ENCODE peak calls at places on chromosomes 6 and 20, in ten cellular contexts. R, O, H, S, D, P, K, B, E and G are unnamed samples.

GRCh38 chr6:81621816-81622395 is 130.6 kb downstream of the TENT5A start:
- DNase-seq in R (no peak), O (no peak), H (no peak), S (no peak), D (no peak), P (no peak), K (no peak), B (no peak), E (no peak), G (no peak)

GRCh38 chr6:30265166-30265565 is 52.0 kb upstream of the TRIM26 start:
- DNase-seq in R (no peak), O (no peak), H (no peak), S (no peak), D (no peak), P (no peak), K (no peak), B (no peak), E (no peak), G (no peak)

GRCh38 chr6:107866606-107867301 is 42.6 kb upstream of the SCML4 start:
- DNase-seq in R (no peak), O (peak), H (no peak), S (no peak), D (no peak), P (peak), K (no peak), B (peak), E (no peak), G (no peak)

GRCh38 chr6:56482525-56482924 is 160.2 kb downstream of the DST start:
- DNase-seq in R (no peak), O (no peak), H (no peak), S (no peak), D (no peak), P (no peak), K (no peak), B (no peak), E (no peak), G (no peak)

GRCh38 chr6:11848852-11849731 is 70.5 kb upstream of the ADTRP start:
- DNase-seq in R (no peak), O (no peak), H (peak), S (no peak), D (no peak), P (no peak), K (no peak), B (no peak), E (no peak), G (no peak)

GRCh38 chr6:137845460-137845859 is 21.6 kb upstream of the TNFAIP3 start:
- DNase-seq in R (no peak), O (no peak), H (no peak), S (no peak), D (no peak), P (no peak), K (no peak), B (no peak), E (no peak), G (no peak)

GRCh38 chr6:50240986-50241385 is 191.3 kb upstream of the DEFB112 start:
- DNase-seq in R (no peak), O (no peak), H (no peak), S (no peak), D (no peak), P (no peak), K (no peak), B (no peak), E (no peak), G (no peak)

GRCh38 chr6:142842423-142843261 is 102.3 kb downstream of the HIVEP2 start:
- DNase-seq in R (no peak), O (no peak), H (no peak), S (peak), D (no peak), P (peak), K (no peak), B (peak), E (no peak), G (no peak)

GRCh38 chr20:19897891-19898290 is 119.3 kb upstream of the NAA20 start:
- DNase-seq in R (no peak), O (no peak), H (no peak), S (no peak), D (no peak), P (no peak), K (no peak), B (no peak), E (no peak), G (no peak)

GRCh38 chr6:129317931-129318820 is 391.8 kb downstream of the ARHGAP18 start:
- DNase-seq in R (peak), O (no peak), H (no peak), S (no peak), D (no peak), P (no peak), K (no peak), B (no peak), E (no peak), G (peak)

GRCh38 chr20:18057106-18057993 is at the start of gene OVOL2:
- DNase-seq in R (no peak), O (no peak), H (no peak), S (no peak), D (peak), P (no peak), K (no peak), B (peak), E (peak), G (peak)

GRCh38 chr6:22821664-22822320 is 252.4 kb downstream of the HDGFL1 start:
- DNase-seq in R (no peak), O (no peak), H (peak), S (no peak), D (no peak), P (no peak), K (no peak), B (no peak), E (no peak), G (no peak)

GRCh38 chr6:121951077-121951476 is 448.4 kb upstream of the HSF2 start:
- DNase-seq in R (no peak), O (no peak), H (no peak), S (no peak), D (no peak), P (no peak), K (no peak), B (no peak), E (no peak), G (no peak)

GRCh38 chr20:12924126-12924525 is 84.6 kb upstream of the SPTLC3 start:
- DNase-seq in R (no peak), O (no peak), H (no peak), S (no peak), D (no peak), P (no peak), K (no peak), B (no peak), E (no peak), G (no peak)

GRCh38 chr6:158047120-158047518 is 65.5 kb downstream of the SYNJ2 start:
- DNase-seq in R (no peak), O (peak), H (no peak), S (peak), D (no peak), P (peak), K (peak), B (no peak), E (peak), G (no peak)

GRCh38 chr6:38804368-38804767 is 89.3 kb downstream of the DNAH8 start:
- DNase-seq in R (no peak), O (no peak), H (no peak), S (no peak), D (no peak), P (no peak), K (no peak), B (no peak), E (no peak), G (no peak)

GRCh38 chr6:108277831-108278230 is 17.0 kb upstream of the SNX3 start:
- DNase-seq in R (no peak), O (no peak), H (no peak), S (no peak), D (no peak), P (no peak), K (no peak), B (no peak), E (no peak), G (no peak)

GRCh38 chr6:127366281-127367022 is 23.0 kb upstream of the ECHDC1 start:
- DNase-seq in R (no peak), O (no peak), H (peak), S (no peak), D (peak), P (no peak), K (no peak), B (no peak), E (no peak), G (no peak)

GRCh38 chr6:34272022-34272926 is 23.5 kb upstream of the SMIM29 start:
- DNase-seq in R (no peak), O (no peak), H (no peak), S (no peak), D (peak), P (no peak), K (no peak), B (no peak), E (peak), G (no peak)

GRCh38 chr20:11499235-11499634 is 418.5 kb upstream of the BTBD3 start:
- DNase-seq in R (no peak), O (no peak), H (no peak), S (no peak), D (no peak), P (no peak), K (no peak), B (no peak), E (no peak), G (no peak)

GRCh38 chr6:54730767-54731665 is 115.6 kb upstream of the FAM83B start:
- DNase-seq in R (no peak), O (no peak), H (no peak), S (no peak), D (no peak), P (no peak), K (no peak), B (no peak), E (no peak), G (no peak)

GRCh38 chr6:31887608-31888007 is 8.8 kb upstream of the SLC44A4 start:
- DNase-seq in R (no peak), O (no peak), H (no peak), S (no peak), D (no peak), P (no peak), K (no peak), B (no peak), E (no peak), G (no peak)

GRCh38 chr6:64774881-64775280 is 932.1 kb downstream of the EYS start:
- DNase-seq in R (no peak), O (no peak), H (no peak), S (no peak), D (no peak), P (no peak), K (no peak), B (no peak), E (no peak), G (no peak)

GRCh38 chr6:65649392-65649791 is 57.6 kb downstream of the EYS start:
- DNase-seq in R (no peak), O (no peak), H (no peak), S (no peak), D (no peak), P (no peak), K (no peak), B (no peak), E (no peak), G (no peak)

GRCh38 chr6:75932067-75932466 is 140.4 kb downstream of the IMPG1 start:
- DNase-seq in R (no peak), O (no peak), H (peak), S (no peak), D (no peak), P (no peak), K (no peak), B (peak), E (no peak), G (peak)

GRCh38 chr6:151209071-151209831 is 30.5 kb upstream of the AKAP12 start:
- DNase-seq in R (no peak), O (no peak), H (no peak), S (no peak), D (no peak), P (no peak), K (no peak), B (no peak), E (no peak), G (no peak)

GRCh38 chr6:73203098-73203497 is 22.2 kb downstream of the KHDC1L start:
- DNase-seq in R (no peak), O (no peak), H (no peak), S (no peak), D (no peak), P (no peak), K (no peak), B (no peak), E (no peak), G (no peak)

GRCh38 chr20:45350217-45350616 is 2.0 kb upstream of the SDC4 start:
- DNase-seq in R (no peak), O (no peak), H (no peak), S (no peak), D (no peak), P (no peak), K (no peak), B (no peak), E (no peak), G (no peak)

GRCh38 chr6:26552640-26553189 is 14.5 kb downstream of the HMGN4 start:
- DNase-seq in R (no peak), O (no peak), H (no peak), S (no peak), D (no peak), P (no peak), K (no peak), B (no peak), E (no peak), G (no peak)

GRCh38 chr6:45647341-45648138 is 269.8 kb upstream of the SUPT3H start:
- DNase-seq in R (no peak), O (no peak), H (no peak), S (no peak), D (no peak), P (no peak), K (no peak), B (no peak), E (no peak), G (no peak)

GRCh38 chr6:145960918-145961604 is 3.1 kb downstream of the SHPRH start:
- DNase-seq in R (no peak), O (no peak), H (no peak), S (no peak), D (no peak), P (no peak), K (no peak), B (no peak), E (no peak), G (no peak)

GRCh38 chr6:101534386-101534785 is 140.9 kb downstream of the GRIK2 start:
- DNase-seq in R (no peak), O (no peak), H (no peak), S (no peak), D (no peak), P (no peak), K (no peak), B (no peak), E (no peak), G (no peak)

GRCh38 chr20:54995021-54995420 is 519.6 kb downstream of the DOK5 start:
- DNase-seq in R (no peak), O (no peak), H (no peak), S (no peak), D (no peak), P (no peak), K (no peak), B (no peak), E (no peak), G (no peak)

GRCh38 chr6:117206951-117207687 is 58.2 kb upstream of the VGLL2 start:
- DNase-seq in R (no peak), O (no peak), H (peak), S (no peak), D (no peak), P (no peak), K (no peak), B (no peak), E (no peak), G (no peak)

GRCh38 chr6:154928325-154928922 is 66.7 kb upstream of the TIAM2 start:
- DNase-seq in R (no peak), O (peak), H (peak), S (peak), D (no peak), P (peak), K (peak), B (peak), E (no peak), G (peak)

GRCh38 chr20:36060676-36061075 is 92.3 kb downstream of the CNBD2 start:
- DNase-seq in R (no peak), O (no peak), H (no peak), S (no peak), D (no peak), P (no peak), K (no peak), B (no peak), E (no peak), G (no peak)

GRCh38 chr6:163529605-163530004 is 115.1 kb downstream of the QKI start:
- DNase-seq in R (no peak), O (no peak), H (peak), S (no peak), D (no peak), P (no peak), K (no peak), B (no peak), E (no peak), G (no peak)

GRCh38 chr6:163416380-163416629 is 1.8 kb downstream of the QKI start:
- DNase-seq in R (no peak), O (no peak), H (no peak), S (no peak), D (no peak), P (no peak), K (no peak), B (no peak), E (no peak), G (no peak)

GRCh38 chr6:158767714-158768113 is 51.5 kb downstream of the EZR start:
- DNase-seq in R (no peak), O (no peak), H (no peak), S (no peak), D (no peak), P (no peak), K (no peak), B (no peak), E (no peak), G (no peak)